ENCODE peak calls at places on chromosomes 4 and X, in ten cellular contexts. G is SW480; H is GM20000; Z is HT-29; A is stimulated activated CD8-positive, alpha-beta memory T cell treated with anti-CD3 and anti-CD28 coated beads, Interleukin-12 subunit alpha, Interleukin-12 subunit beta, amount 100 ng/mL, for 4 hours; N is upper lobe of right lung; I is ecto neural progenitor cell; R is mammary epithelial cell; Y is non-pigmented ciliary epithelial cell; F is immature natural killer cell. K is an unnamed sample.

GRCh38 chrX:139931646-139932076 is 1.2 kb downstream of the ATP11C start:
- DNase-seq in G (no peak), H (no peak), Z (no peak), A (no peak), N (no peak), I (peak; percentile 54), R (no peak), Y (no peak), F (no peak), K (no peak)

GRCh38 chrX:29299689-29300088 is 712.4 kb downstream of the IL1RAPL1 start:
- DNase-seq in G (peak; percentile 28), H (no peak), Z (peak; percentile 3), A (no peak), N (no peak), I (no peak), R (peak; percentile 11), Y (no peak), F (no peak), K (peak; percentile 10)

GRCh38 chr4:73831569-73831968 is 4.9 kb upstream of the CXCL6 start:
- DNase-seq in G (no peak), H (no peak), Z (no peak), A (no peak), N (no peak), I (no peak), R (no peak), Y (no peak), F (no peak), K (no peak)

GRCh38 chr4:186808635-186809018 is 85.0 kb upstream of the FAT1 start:
- DNase-seq in G (peak; percentile 50), H (no peak), Z (no peak), A (no peak), N (no peak), I (no peak), R (peak; percentile 73), Y (peak; percentile 83), F (no peak), K (peak; percentile 57)

GRCh38 chrX:74343970-74344622 is 40.1 kb downstream of the ZCCHC13 start:
- DNase-seq in G (peak; percentile 83), H (peak; percentile 45), Z (peak; percentile 93), A (no peak), N (no peak), I (peak; percentile 60), R (peak; percentile 92), Y (peak; percentile 72), F (peak; percentile 49), K (peak; percentile 81)

GRCh38 chr4:71069063-71069462 is 75.6 kb downstream of the DCK start:
- DNase-seq in G (no peak), H (no peak), Z (peak; percentile 46), A (no peak), N (no peak), I (no peak), R (no peak), Y (no peak), F (no peak), K (no peak)

GRCh38 chr4:168923526-168924194 is 86.4 kb downstream of the CBR4 start:
- DNase-seq in G (peak; percentile 59), H (peak; percentile 62), Z (peak; percentile 75), A (no peak), N (no peak), I (peak; percentile 63), R (peak; percentile 42), Y (peak; percentile 35), F (peak; percentile 49), K (no peak)

GRCh38 chr4:82583897-82584604 is 22.3 kb upstream of the TMEM150C start:
- DNase-seq in G (no peak), H (no peak), Z (no peak), A (no peak), N (no peak), I (no peak), R (no peak), Y (no peak), F (no peak), K (no peak)

GRCh38 chr4:156437666-156438065 is 484.0 kb upstream of the CTSO start:
- DNase-seq in G (no peak), H (no peak), Z (no peak), A (no peak), N (no peak), I (no peak), R (no peak), Y (no peak), F (no peak), K (no peak)

GRCh38 chr4:184370711-184371389 is 103.5 kb downstream of the IRF2 start:
- DNase-seq in G (no peak), H (no peak), Z (no peak), A (no peak), N (no peak), I (no peak), R (no peak), Y (no peak), F (no peak), K (no peak)

GRCh38 chr4:88244821-88245579 is 39.4 kb downstream of the PPM1K start:
- DNase-seq in G (no peak), H (no peak), Z (no peak), A (no peak), N (no peak), I (no peak), R (no peak), Y (no peak), F (peak; percentile 34), K (no peak)

GRCh38 chrX:129823115-129823514 is 20.6 kb downstream of the ZDHHC9 start:
- DNase-seq in G (no peak), H (peak; percentile 38), Z (peak; percentile 75), A (no peak), N (no peak), I (no peak), R (peak; percentile 12), Y (no peak), F (peak; percentile 63), K (no peak)

GRCh38 chr4:184459413-184459812 is 14.9 kb downstream of the IRF2 start:
- DNase-seq in G (no peak), H (no peak), Z (no peak), A (no peak), N (no peak), I (no peak), R (peak; percentile 57), Y (peak; percentile 44), F (no peak), K (no peak)

K was measured in epithelial cell of prostate.